ENCODE peak calls at places on chromosomes 12 and 14, in eight cellular contexts. F, I, H, Z, C, A, L and R are unnamed samples.

GRCh38 chr14:92759300-92759678 is 10.9 kb upstream of the LGMN start:
- DNase-seq in F (peak; percentile 51), I (no peak), H (no peak), Z (no peak), C (no peak), A (no peak), L (peak; percentile 49), R (no peak)

GRCh38 chr12:5184159-5184558 is 140.5 kb downstream of the KCNA5 start:
- DNase-seq in F (no peak), I (no peak), H (no peak), Z (no peak), C (no peak), A (no peak), L (peak; percentile 57), R (no peak)

GRCh38 chr14:95440951-95441350 is 75.5 kb downstream of the SYNE3 start:
- DNase-seq in F (no peak), I (no peak), H (no peak), Z (no peak), C (no peak), A (no peak), L (peak; percentile 63), R (no peak)

GRCh38 chr12:66571361-66571760 is 107.5 kb downstream of the GRIP1 start:
- DNase-seq in F (no peak), I (no peak), H (no peak), Z (no peak), C (no peak), A (no peak), L (no peak), R (no peak)

GRCh38 chr12:130220361-130220760 is 58.1 kb downstream of the FZD10 start:
- DNase-seq in F (no peak), I (no peak), H (no peak), Z (no peak), C (no peak), A (no peak), L (no peak), R (no peak)

GRCh38 chr12:53754196-53754595 is 2.4 kb upstream of the CISTR start:
- DNase-seq in F (no peak), I (no peak), H (no peak), Z (no peak), C (no peak), A (no peak), L (no peak), R (no peak)

GRCh38 chr14:59529189-59529588 is 44.9 kb downstream of the JKAMP start:
- DNase-seq in F (no peak), I (no peak), H (no peak), Z (no peak), C (no peak), A (no peak), L (no peak), R (no peak)

GRCh38 chr12:6542209-6543009 is 8.1 kb downstream of the GAPDH start:
- DNase-seq in F (peak; percentile 60), I (no peak), H (no peak), Z (no peak), C (no peak), A (no peak), L (no peak), R (no peak)

GRCh38 chr12:15562263-15562662 is 226.9 kb downstream of the EPS8 start:
- DNase-seq in F (no peak), I (no peak), H (no peak), Z (no peak), C (no peak), A (no peak), L (no peak), R (no peak)

GRCh38 chr14:37257651-37258050 is 59.9 kb downstream of the MIPOL1 start:
- DNase-seq in F (no peak), I (no peak), H (no peak), Z (no peak), C (no peak), A (no peak), L (no peak), R (no peak)

GRCh38 chr12:59934486-59934885 is 338.7 kb downstream of the SLC16A7 start:
- DNase-seq in F (no peak), I (no peak), H (no peak), Z (no peak), C (no peak), A (no peak), L (no peak), R (no peak)

GRCh38 chr12:106723416-106723815 is 51.1 kb upstream of the RIC8B start:
- DNase-seq in F (no peak), I (no peak), H (no peak), Z (no peak), C (no peak), A (no peak), L (no peak), R (no peak)

GRCh38 chr12:115934877-115935276 is 342.6 kb downstream of the MED13L start:
- DNase-seq in F (no peak), I (no peak), H (no peak), Z (no peak), C (no peak), A (no peak), L (no peak), R (no peak)

DNA sequence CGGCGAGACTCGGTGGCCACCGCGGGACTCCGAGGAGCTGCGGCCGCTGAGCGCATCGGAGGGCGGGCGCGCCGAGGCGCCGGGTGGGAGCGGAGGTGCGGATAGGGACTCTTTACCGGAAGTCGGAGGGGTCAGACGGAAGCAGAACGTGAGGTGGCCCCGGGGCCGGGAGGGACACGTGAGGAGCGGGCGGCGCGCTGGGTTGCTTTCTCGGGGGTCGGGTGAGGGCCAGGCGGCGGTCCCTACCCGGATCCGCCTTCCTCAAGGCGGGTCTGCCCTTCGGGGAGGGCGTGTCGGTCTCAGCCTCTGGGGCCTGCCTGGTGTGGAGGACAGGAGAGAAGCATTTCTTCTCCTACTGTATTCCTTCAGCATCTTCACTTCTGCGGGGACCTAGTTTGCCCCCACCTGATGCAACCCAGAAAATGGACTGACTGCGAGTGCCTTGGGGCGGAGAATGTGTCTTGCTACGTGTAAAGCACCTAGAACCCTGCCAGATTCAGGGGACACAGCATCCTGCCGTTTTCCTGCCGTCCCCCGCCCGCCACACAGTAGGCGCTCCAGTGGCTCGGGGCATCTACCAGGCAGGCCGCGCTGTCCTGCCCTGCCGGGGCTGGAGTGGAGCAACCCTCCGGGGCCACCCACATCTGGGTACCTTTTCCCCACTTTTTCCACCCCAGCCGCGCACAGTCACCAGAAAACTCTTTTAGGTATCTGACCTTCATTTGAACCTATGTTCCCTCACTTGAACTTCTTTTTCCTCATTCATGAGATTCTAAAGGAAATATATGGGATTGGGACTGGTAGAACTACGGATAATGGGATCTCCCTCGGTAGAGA is 562 bp upstream of the ATXN2 start:
- DNase-seq in F (peak; percentile 98), I (peak; percentile 86), H (peak; percentile 93), Z (peak; percentile 88), C (peak; percentile 84), A (peak; percentile 43), L (peak; percentile 95), R (peak; percentile 93)
- TF ChIP-seq POLR2A in F (peak; percentile 86), I (peak; percentile 63), H (peak; percentile 54), Z (peak; percentile 66), C (peak; percentile 93), A (peak; percentile 74), L (peak; percentile 84), R (no peak)

GRCh38 chr12:119808441-119808840 is 68.7 kb downstream of the CIT start:
- DNase-seq in F (no peak), I (no peak), H (no peak), Z (no peak), C (no peak), A (no peak), L (peak; percentile 32), R (no peak)

GRCh38 chr12:119802472-119802871 is 74.6 kb downstream of the CIT start:
- DNase-seq in F (no peak), I (no peak), H (no peak), Z (peak; percentile 48), C (peak; percentile 21), A (no peak), L (peak; percentile 59), R (peak; percentile 36)

GRCh38 chr12:119804011-119804641 is 73.0 kb downstream of the CIT start:
- DNase-seq in F (peak; percentile 63), I (peak; percentile 33), H (peak; percentile 29), Z (peak; percentile 79), C (peak; percentile 73), A (peak; percentile 4), L (peak; percentile 78), R (peak; percentile 61)

GRCh38 chr12:119807380-119807779 is 69.7 kb downstream of the CIT start:
- DNase-seq in F (no peak), I (no peak), H (no peak), Z (no peak), C (peak; percentile 12), A (no peak), L (no peak), R (no peak)

DNA sequence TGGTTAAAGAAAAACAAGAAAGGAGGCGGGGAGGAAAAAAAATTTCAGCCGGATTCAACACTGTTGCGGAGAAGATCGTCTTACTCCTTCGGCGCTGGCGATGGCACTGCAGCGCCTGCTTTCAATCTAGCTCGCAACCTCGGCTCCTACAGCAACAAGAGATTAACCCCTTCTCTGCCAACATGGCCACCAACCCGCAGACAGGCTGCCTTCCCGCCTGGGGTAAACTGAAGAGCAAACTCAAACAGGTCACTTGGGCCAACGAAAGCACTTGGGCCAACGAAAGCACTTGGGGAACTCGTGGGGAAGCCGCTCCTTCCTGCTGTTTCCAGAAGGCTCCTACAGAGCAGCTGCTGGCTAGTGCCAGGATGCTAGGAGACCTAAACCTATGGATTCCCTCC is 73.7 kb downstream of the CIT start:
- DNase-seq in F (no peak), I (no peak), H (no peak), Z (peak; percentile 36), C (no peak), A (no peak), L (peak; percentile 42), R (peak; percentile 20)
- H3K27ac ChIP-seq in F (no peak overlapping the region), I (no peak overlapping the region), H (no peak overlapping the region), Z (no peak overlapping the region), C (no peak overlapping the region), A (no peak overlapping the region), L (no peak overlapping the region), R (no peak overlapping the region)

GRCh38 chr12:128609861-128610260 is 213.9 kb downstream of the SLC15A4 start:
- DNase-seq in F (no peak), I (no peak), H (no peak), Z (no peak), C (no peak), A (no peak), L (no peak), R (no peak)

GRCh38 chr12:128606538-128606937 is 217.2 kb downstream of the SLC15A4 start:
- DNase-seq in F (no peak), I (no peak), H (no peak), Z (no peak), C (no peak), A (no peak), L (no peak), R (no peak)

GRCh38 chr12:128606040-128606439 is 217.7 kb downstream of the SLC15A4 start:
- DNase-seq in F (no peak), I (no peak), H (no peak), Z (no peak), C (peak; percentile 18), A (no peak), L (no peak), R (no peak)

GRCh38 chr12:128606970-128607369 is 216.8 kb downstream of the SLC15A4 start:
- DNase-seq in F (no peak), I (no peak), H (no peak), Z (no peak), C (no peak), A (no peak), L (no peak), R (no peak)

GRCh38 chr12:128607606-128608005 is 216.2 kb downstream of the SLC15A4 start:
- DNase-seq in F (no peak), I (no peak), H (no peak), Z (no peak), C (no peak), A (no peak), L (no peak), R (no peak)
- H3K4me1 ChIP-seq in F (no peaks in the 10 kb centered on the region), I (no peaks in the 10 kb centered on the region), H (no peaks in the 10 kb centered on the region), Z (no peaks in the 10 kb centered on the region), C (peaks cover 7% of the 10 kb centered on the region), A (peaks cover 1% of the 10 kb centered on the region), L (no peaks in the 10 kb centered on the region), R (peaks cover 4% of the 10 kb centered on the region)

GRCh38 chr14:105023144-105023543 is 2.3 kb upstream of the CDCA4 start:
- DNase-seq in F (no peak), I (no peak), H (no peak), Z (no peak), C (no peak), A (no peak), L (no peak), R (no peak)
- TF ChIP-seq POLR2A in F (no peak), I (no peak), H (no peak), Z (no peak), C (no peak), A (no peak), L (no peak), R (no peak)